ENCODE peak calls at places on chromosomes 1 and 21, in five cellular contexts. One of them, this sample, is unnamed.

GRCh38 chr1:223329664-223330420 is 34.1 kb downstream of the SUSD4 start:
- DNase-seq in AG08395: no peak
- DNase-seq in T-cell: no peak
- DNase-seq in aorta: no peak
- DNase-seq in foreskin fibroblast: no peak
- DNase-seq in this sample: no peak

GRCh38 chr1:91529856-91530255 is 29.2 kb downstream of the CDC7 start:
- DNase-seq in AG08395: peak; percentile 19
- DNase-seq in T-cell: no peak
- DNase-seq in aorta: no peak
- DNase-seq in foreskin fibroblast: peak; percentile 69
- DNase-seq in this sample: no peak

GRCh38 chr1:94022471-94023189 is 98.3 kb downstream of the ABCA4 start:
- DNase-seq in AG08395: peak; percentile 80
- DNase-seq in T-cell: no peak
- DNase-seq in aorta: peak; percentile 58
- DNase-seq in foreskin fibroblast: peak; percentile 90
- DNase-seq in this sample: peak; percentile 86

GRCh38 chr1:243411472-243411871 is 155.6 kb downstream of the SDCCAG8 start:
- DNase-seq in AG08395: no peak
- DNase-seq in T-cell: no peak
- DNase-seq in aorta: no peak
- DNase-seq in foreskin fibroblast: no peak
- DNase-seq in this sample: no peak

GRCh38 chr21:16587141-16587570 is 857.4 kb downstream of the USP25 start:
- DNase-seq in AG08395: peak; percentile 19
- DNase-seq in T-cell: no peak
- DNase-seq in aorta: peak; percentile 52
- DNase-seq in foreskin fibroblast: peak; percentile 84
- DNase-seq in this sample: no peak

GRCh38 chr1:218624051-218624450 is 278.9 kb downstream of the TGFB2 start:
- DNase-seq in AG08395: no peak
- DNase-seq in T-cell: no peak
- DNase-seq in aorta: no peak
- DNase-seq in foreskin fibroblast: peak; percentile 57
- DNase-seq in this sample: no peak

GRCh38 chr21:38330671-38331070 is 73.9 kb downstream of the KCNJ15 start:
- DNase-seq in AG08395: no peak
- DNase-seq in T-cell: no peak
- DNase-seq in aorta: no peak
- DNase-seq in foreskin fibroblast: peak; percentile 44
- DNase-seq in this sample: no peak

GRCh38 chr1:47978486-47978885 is 18.7 kb downstream of the TRABD2B start:
- DNase-seq in AG08395: peak; percentile 13
- DNase-seq in T-cell: no peak
- DNase-seq in aorta: no peak
- DNase-seq in foreskin fibroblast: peak; percentile 69
- DNase-seq in this sample: no peak

GRCh38 chr1:153697191-153697872 is 18.8 kb downstream of the NPR1 start:
- DNase-seq in AG08395: no peak
- DNase-seq in T-cell: no peak
- DNase-seq in aorta: peak; percentile 90
- DNase-seq in foreskin fibroblast: no peak
- DNase-seq in this sample: peak; percentile 47

GRCh38 chr1:154989195-154989860 is 4.1 kb upstream of the LENEP start:
- DNase-seq in AG08395: no peak
- DNase-seq in T-cell: no peak
- DNase-seq in aorta: no peak
- DNase-seq in foreskin fibroblast: no peak
- DNase-seq in this sample: no peak

GRCh38 chr1:39398278-39399010 is 93.0 kb upstream of the BMP8A start:
- DNase-seq in AG08395: peak; percentile 94
- DNase-seq in T-cell: no peak
- DNase-seq in aorta: peak; percentile 75
- DNase-seq in foreskin fibroblast: peak; percentile 98
- DNase-seq in this sample: peak; percentile 89

GRCh38 chr1:74419611-74420010 is 92.8 kb downstream of the LRRC53 start:
- DNase-seq in AG08395: no peak
- DNase-seq in T-cell: no peak
- DNase-seq in aorta: no peak
- DNase-seq in foreskin fibroblast: no peak
- DNase-seq in this sample: no peak

This sample was measured in hepatic stellate cell.